ENCODE peak calls at places on chromosomes 12 and 14, in five cellular contexts. E is lower leg skin, A is body of pancreas, R is H54, B is heart left ventricle. Z is an unnamed sample.

GRCh38 chr14:100665518-100666032 is 61.1 kb upstream of the DLK1 start:
- DNase-seq in E (no peak), A (peak), R (no peak), B (no peak), Z (no peak)

GRCh38 chr12:127760996-127761395 is 506.0 kb upstream of the TMEM132C start:
- DNase-seq in E (no peak), A (no peak), R (no peak), B (no peak), Z (no peak)

GRCh38 chr12:94898388-94898787 is 105.1 kb downstream of the NDUFA12 start:
- DNase-seq in E (no peak), A (no peak), R (no peak), B (no peak), Z (no peak)

GRCh38 chr12:104588048-104588942 is 131.5 kb downstream of the CHST11 start:
- DNase-seq in E (no peak), A (no peak), R (peak), B (no peak), Z (peak)

GRCh38 chr14:53327716-53328115 is 174.6 kb upstream of the DDHD1 start:
- DNase-seq in E (no peak), A (no peak), R (no peak), B (no peak), Z (peak)

GRCh38 chr12:124075836-124076235 is 102.8 kb downstream of the ZNF664 start:
- DNase-seq in E (no peak), A (no peak), R (no peak), B (no peak), Z (no peak)

GRCh38 chr12:57238854-57239554 is 9.5 kb downstream of the SHMT2 start:
- DNase-seq in E (peak), A (peak), R (peak), B (peak), Z (peak)

GRCh38 chr14:23704890-23705289 is 68.7 kb downstream of the DHRS2 start:
- DNase-seq in E (no peak), A (no peak), R (no peak), B (no peak), Z (no peak)

GRCh38 chr14:39562175-39562574 is 129.9 kb upstream of the FBXO33 start:
- DNase-seq in E (no peak), A (no peak), R (no peak), B (no peak), Z (no peak)

GRCh38 chr14:54169254-54169924 is 212.8 kb upstream of the BMP4 start:
- DNase-seq in E (no peak), A (no peak), R (no peak), B (no peak), Z (peak)

GRCh38 chr14:83247925-83248639 is 1714.4 kb upstream of the SEL1L start:
- DNase-seq in E (no peak), A (no peak), R (no peak), B (no peak), Z (no peak)

GRCh38 chr14:96725232-96725631 is 72.0 kb upstream of the VRK1 start:
- DNase-seq in E (no peak), A (no peak), R (no peak), B (no peak), Z (no peak)

GRCh38 chr12:121114019-121114639 is 18.5 kb upstream of the P2RX7 start:
- DNase-seq in E (no peak), A (no peak), R (no peak), B (no peak), Z (no peak)

GRCh38 chr14:54600685-54601084 is 33.8 kb downstream of the SAMD4A start:
- DNase-seq in E (no peak), A (no peak), R (no peak), B (no peak), Z (peak)

GRCh38 chr14:83924259-83924658 is 1605.7 kb upstream of the FLRT2 start:
- DNase-seq in E (no peak), A (no peak), R (no peak), B (no peak), Z (no peak)

GRCh38 chr12:116838395-116838794 is 42.8 kb downstream of the HRK start:
- DNase-seq in E (no peak), A (no peak), R (no peak), B (no peak), Z (no peak)

GRCh38 chr12:131057211-131057721 is 103.6 kb downstream of the ADGRD1 start:
- DNase-seq in E (peak), A (no peak), R (no peak), B (no peak), Z (no peak)
- TF ChIP-seq POLR2A in E (no peak), A (no peak), R (no peak), B (no peak), Z (no peak)

GRCh38 chr14:35296505-35296904 is 4.3 kb downstream of the PSMA6 start:
- DNase-seq in E (no peak), A (no peak), R (no peak), B (no peak), Z (no peak)

GRCh38 chr14:35289623-35290022 is 2.6 kb upstream of the PSMA6 start:
- DNase-seq in E (no peak), A (no peak), R (no peak), B (no peak), Z (no peak)

GRCh38 chr14:35292770-35293561 is 784 bp downstream of the PSMA6 start:
- DNase-seq in E (no peak), A (no peak), R (no peak), B (no peak), Z (peak)

GRCh38 chr14:35295845-35296161 is 3.6 kb downstream of the PSMA6 start:
- DNase-seq in E (no peak), A (no peak), R (no peak), B (no peak), Z (no peak)

DNA sequence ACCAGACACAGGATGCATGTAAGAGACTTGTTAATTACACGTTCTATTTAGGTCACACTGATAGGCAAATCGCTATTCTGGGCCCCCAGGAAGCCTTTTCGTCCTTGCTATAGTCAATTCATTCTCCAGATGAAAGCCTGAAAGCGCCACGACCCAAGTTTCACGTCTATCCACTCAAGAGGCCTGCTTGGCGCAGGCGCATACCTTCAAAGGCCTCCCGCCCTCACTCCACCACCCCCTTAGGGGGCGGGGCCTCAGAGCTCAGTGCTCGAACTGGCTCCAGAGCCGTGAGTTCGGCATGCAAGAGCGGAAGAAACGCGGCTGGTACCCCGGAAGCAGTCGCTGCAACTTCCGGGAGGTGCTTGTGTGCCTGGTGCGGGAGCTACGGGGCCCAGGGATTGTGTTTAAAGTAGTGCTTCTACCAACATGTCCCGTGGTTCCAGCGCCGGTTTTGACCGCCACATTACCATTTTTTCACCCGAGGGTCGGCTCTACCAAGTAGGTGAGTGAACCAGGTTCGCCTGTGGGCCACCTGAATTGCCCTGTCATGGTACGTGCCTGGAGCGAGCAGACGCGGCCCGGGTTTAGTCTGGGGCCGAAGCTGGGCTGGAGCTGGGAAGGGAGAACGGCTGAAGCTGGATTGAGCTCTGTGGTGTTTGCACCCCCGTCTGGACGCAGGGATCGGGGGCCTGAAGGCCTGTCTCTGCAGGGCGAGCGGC is at the start of gene PSMA6:
- DNase-seq in E (peak), A (peak), R (peak), B (peak), Z (peak)
- TF ChIP-seq POLR2A in E (no peak), A (peak), R (peak), B (peak), Z (peak)

GRCh38 chr12:45010051-45010450 is 40.8 kb downstream of the DBX2 start:
- DNase-seq in E (no peak), A (no peak), R (no peak), B (no peak), Z (no peak)
- TF ChIP-seq POLR2A in E (no peak), A (no peak), R (no peak), B (no peak), Z (no peak)

GRCh38 chr12:130263996-130264395 is 73.7 kb upstream of the PIWIL1 start:
- DNase-seq in E (peak), A (no peak), R (no peak), B (no peak), Z (no peak)
- TF ChIP-seq POLR2A in E (no peak), A (no peak), R (no peak), B (no peak), Z (no peak)

GRCh38 chr12:131105736-131106356 is 152.1 kb downstream of the ADGRD1 start:
- DNase-seq in E (peak), A (no peak), R (no peak), B (no peak), Z (no peak)

GRCh38 chr12:131104464-131105350 is 151.0 kb downstream of the ADGRD1 start:
- DNase-seq in E (peak), A (peak), R (peak), B (peak), Z (peak)

GRCh38 chr12:131108171-131108955 is 154.7 kb downstream of the ADGRD1 start:
- DNase-seq in E (no peak), A (no peak), R (no peak), B (no peak), Z (no peak)

GRCh38 chr12:131105351-131105735 is 151.6 kb downstream of the ADGRD1 start:
- DNase-seq in E (peak), A (no peak), R (no peak), B (no peak), Z (no peak)

DNA sequence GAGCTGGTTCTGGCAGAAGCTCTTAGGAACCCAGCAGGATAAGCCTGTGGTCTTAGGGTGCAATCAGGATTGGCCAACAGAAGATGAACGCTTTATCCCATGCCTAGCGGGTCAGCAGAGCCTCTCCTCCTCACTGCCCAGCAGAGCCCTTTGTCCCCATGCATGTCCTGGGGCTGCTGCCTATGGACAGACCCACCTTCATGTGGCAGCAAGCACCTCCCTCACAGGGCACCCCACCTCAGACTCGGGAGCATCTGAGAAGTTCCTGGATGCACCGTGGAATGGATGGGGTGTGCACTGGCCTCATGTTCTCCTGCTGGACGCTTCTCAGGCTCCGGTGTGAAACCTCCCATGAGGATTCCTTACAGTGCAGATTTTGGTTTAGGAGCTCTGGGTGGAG is 152.8 kb downstream of the ADGRD1 start:
- DNase-seq in E (peak), A (no peak), R (no peak), B (no peak), Z (no peak)
- TF ChIP-seq POLR2A in E (no peak), A (no peak), R (no peak), B (no peak), Z (no peak)

GRCh38 chr12:6752931-6753771 is at the start of gene MLF2:
- DNase-seq in E (peak), A (peak), R (peak), B (peak), Z (peak)
- TF ChIP-seq POLR2A in E (peak), A (peak), R (peak), B (peak), Z (no peak)

GRCh38 chr12:64753427-64753826 is 5.8 kb downstream of the GNS start:
- DNase-seq in E (no peak), A (no peak), R (no peak), B (no peak), Z (no peak)

GRCh38 chr12:64760808-64761573 is 1.8 kb upstream of the GNS start:
- DNase-seq in E (no peak), A (no peak), R (no peak), B (no peak), Z (no peak)

GRCh38 chr12:64756371-64756770 is 2.8 kb downstream of the GNS start:
- DNase-seq in E (no peak), A (no peak), R (no peak), B (no peak), Z (no peak)

GRCh38 chr12:64757778-64758177 is 1.4 kb downstream of the GNS start:
- DNase-seq in E (no peak), A (no peak), R (no peak), B (no peak), Z (no peak)

GRCh38 chr12:64759035-64759894 is at the start of gene GNS:
- DNase-seq in E (peak), A (peak), R (peak), B (peak), Z (peak)
- TF ChIP-seq POLR2A in E (no peak), A (peak), R (peak), B (peak), Z (no peak)

GRCh38 chr12:2113501-2113912 is 60.7 kb downstream of the CACNA1C start:
- DNase-seq in E (no peak), A (peak), R (no peak), B (peak), Z (no peak)
- TF ChIP-seq POLR2A in E (no peak), A (no peak), R (no peak), B (no peak), Z (no peak)

Z was measured in IMR-90.